ENCODE peak calls at places on chromosomes 3 and 15, in seven cellular contexts. L is WERI-Rb-1; X is Panc1; E is transverse colon; K is HCT116; Z is CD4-positive, alpha-beta T cell; W is progenitor cell of endocrine pancreas. N is an unnamed sample.

GRCh38 chr3:139520028-139520737 is 19.4 kb downstream of the RBP1 start:
- DNase-seq in K (peak), Z (no peak), L (peak), X (no peak), W (no peak), E (peak), N (no peak)

GRCh38 chr3:41296556-41296955 is 97.3 kb downstream of the CTNNB1 start:
- DNase-seq in Z (no peak), L (no peak), K (no peak), W (no peak), X (no peak), E (no peak), N (no peak)

GRCh38 chr15:41495736-41496599 is 2.3 kb downstream of the ITPKA start:
- DNase-seq in K (no peak), X (no peak), W (peak), L (no peak), Z (no peak), E (peak), N (peak)

GRCh38 chr3:22284559-22284958 is 533.5 kb upstream of the ZNF385D start:
- DNase-seq in K (no peak), L (no peak), W (no peak), E (no peak), Z (no peak), X (no peak), N (no peak)

GRCh38 chr3:58135712-58136543 is 74.8 kb downstream of the DNASE1L3 start:
- DNase-seq in E (no peak), Z (no peak), W (no peak), L (no peak), K (no peak), X (no peak), N (no peak)

GRCh38 chr3:28317438-28318022 is 31.0 kb upstream of the ZCWPW2 start:
- DNase-seq in K (peak), L (peak), E (peak), Z (no peak), X (peak), W (no peak), N (no peak)

GRCh38 chr3:67875338-67875737 is 220.9 kb upstream of the SUCLG2 start:
- DNase-seq in L (no peak), Z (no peak), W (no peak), E (no peak), X (no peak), K (no peak), N (no peak)

GRCh38 chr3:17942856-17943255 is 200.4 kb upstream of the TBC1D5 start:
- DNase-seq in L (no peak), Z (no peak), W (no peak), X (no peak), E (no peak), K (no peak), N (no peak)

GRCh38 chr3:42746455-42747450 is 26.3 kb downstream of the CCDC13 start:
- DNase-seq in W (no peak), X (no peak), L (no peak), Z (no peak), K (no peak), E (no peak), N (no peak)

GRCh38 chr3:18847583-18848197 is 300.6 kb upstream of the KCNH8 start:
- DNase-seq in E (no peak), L (no peak), Z (no peak), W (no peak), X (no peak), K (peak), N (no peak)

GRCh38 chr15:44676676-44677075 is 13.2 kb upstream of the SPG11 start:
- DNase-seq in E (no peak), Z (no peak), L (no peak), K (no peak), X (no peak), W (no peak), N (no peak)

GRCh38 chr3:45946307-45946706 is 3.0 kb downstream of the CXCR6 start:
- DNase-seq in W (no peak), Z (no peak), K (no peak), X (no peak), L (no peak), E (no peak), N (no peak)

GRCh38 chr15:53059273-53060043 is 269.3 kb upstream of the ONECUT1 start:
- DNase-seq in K (no peak), X (no peak), Z (no peak), W (no peak), L (no peak), E (no peak), N (no peak)

GRCh38 chr3:104102386-104102785 is 1264.3 kb upstream of the ALCAM start:
- DNase-seq in K (peak), W (no peak), Z (no peak), E (no peak), X (peak), L (peak), N (no peak)

GRCh38 chr3:85554153-85554552 is 595.4 kb downstream of the CADM2 start:
- DNase-seq in L (no peak), Z (no peak), X (no peak), E (no peak), K (no peak), W (no peak), N (no peak)

GRCh38 chr15:64452988-64453688 is 7.2 kb upstream of the ZNF609 start:
- DNase-seq in E (no peak), X (no peak), L (peak), Z (no peak), K (no peak), W (no peak), N (peak)

GRCh38 chr3:193768069-193768391 is 175.0 kb downstream of the OPA1 start:
- DNase-seq in Z (no peak), L (no peak), W (no peak), E (no peak), K (no peak), X (no peak), N (no peak)

GRCh38 chr3:174330303-174330702 is 528.8 kb upstream of the NAALADL2 start:
- DNase-seq in X (no peak), E (no peak), L (no peak), W (no peak), K (no peak), Z (no peak), N (no peak)

GRCh38 chr15:65089206-65089824 is 12.8 kb downstream of the KBTBD13 start:
- DNase-seq in E (no peak), K (no peak), L (no peak), Z (no peak), W (no peak), X (no peak), N (no peak)

GRCh38 chr15:29526802-29527201 is 257.2 kb upstream of the NSMCE3 start:
- DNase-seq in Z (no peak), X (no peak), L (no peak), E (no peak), K (no peak), W (no peak), N (no peak)

GRCh38 chr3:119463171-119464169 is at the start of gene TMEM39A:
- DNase-seq in L (peak), X (peak), K (peak), W (peak), E (peak), Z (peak), N (peak)
- TF ChIP-seq CTCF in L (no peak), X (no peak), K (no peak), W (peak), E (no peak), Z (no peak), N (peak)

DNA sequence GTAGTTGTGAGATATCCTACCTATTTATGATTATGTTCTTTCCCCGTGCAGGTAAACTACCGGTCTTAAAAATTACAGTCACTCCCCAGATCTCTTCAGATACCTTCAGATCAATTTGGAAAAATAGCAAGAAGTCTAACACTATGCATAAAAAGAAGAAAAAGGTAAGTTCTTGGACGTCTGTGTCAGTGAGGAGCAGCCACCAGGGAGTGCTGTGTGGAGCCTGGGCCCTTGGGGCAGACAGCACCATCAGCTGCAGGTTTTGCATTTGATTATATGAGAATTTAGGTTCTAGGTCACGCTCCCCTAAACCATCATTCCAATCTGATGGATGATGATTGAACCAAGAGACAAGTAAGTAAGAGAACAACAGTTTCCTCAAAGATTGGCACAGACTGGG is 8.9 kb upstream of the RNF7 start:
- DNase-seq in E (no peak), L (no peak), W (no peak), Z (no peak), K (no peak), X (no peak), N (no peak)
- TF ChIP-seq CTCF in E (no peak), L (no peak), W (no peak), Z (no peak), K (no peak), X (peak), N (no peak)

GRCh38 chr3:129418041-129418973 is 10.1 kb downstream of the EFCAB12 start:
- DNase-seq in Z (no peak), X (no peak), K (no peak), E (no peak), L (no peak), W (no peak), N (no peak)

GRCh38 chr3:129417354-129417753 is 11.1 kb downstream of the EFCAB12 start:
- DNase-seq in E (no peak), Z (no peak), K (no peak), W (no peak), X (no peak), L (no peak), N (no peak)

GRCh38 chr3:129421988-129422745 is 6.3 kb downstream of the EFCAB12 start:
- DNase-seq in E (no peak), W (no peak), L (no peak), X (no peak), K (no peak), Z (no peak), N (no peak)

GRCh38 chr3:129421236-129421883 is 7.1 kb downstream of the EFCAB12 start:
- DNase-seq in W (no peak), L (no peak), X (no peak), K (no peak), Z (no peak), E (no peak), N (no peak)

DNA sequence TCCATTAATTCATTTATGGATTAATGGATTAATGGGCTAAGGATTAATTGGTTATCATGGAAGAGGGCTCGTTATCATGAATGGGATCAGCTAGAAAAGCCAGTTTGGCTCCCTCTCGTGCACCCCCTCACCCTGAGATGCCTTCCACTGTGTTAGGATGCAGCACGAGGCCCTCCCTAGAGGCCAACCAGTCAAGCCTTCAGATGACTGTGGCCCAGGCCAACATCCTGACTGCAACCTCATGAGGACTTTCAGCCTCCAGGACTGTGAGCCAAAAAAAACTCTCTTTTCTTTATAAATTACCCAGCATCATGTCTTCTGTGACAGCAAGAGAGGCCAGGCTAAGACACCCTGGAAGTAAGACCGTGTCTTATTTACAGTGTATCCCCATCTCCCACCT is 9.0 kb downstream of the EFCAB12 start:
- DNase-seq in W (no peak), Z (no peak), X (no peak), K (no peak), L (no peak), E (no peak), N (no peak)
- TF ChIP-seq CTCF in W (no peak), Z (no peak), X (no peak), K (no peak), L (no peak), E (no peak), N (no peak)

GRCh38 chr3:188350956-188351355 is 197.0 kb downstream of the LPP start:
- DNase-seq in K (no peak), E (no peak), L (no peak), W (no peak), Z (no peak), X (no peak), N (no peak)

GRCh38 chr3:188348445-188349244 is 194.7 kb downstream of the LPP start:
- DNase-seq in L (no peak), X (no peak), K (peak), W (no peak), Z (no peak), E (peak), N (no peak)

GRCh38 chr3:188351648-188352047 is 197.7 kb downstream of the LPP start:
- DNase-seq in E (no peak), X (no peak), W (no peak), Z (no peak), L (no peak), K (no peak), N (no peak)

GRCh38 chr3:188349963-188350332 is 196.0 kb downstream of the LPP start:
- DNase-seq in K (no peak), Z (no peak), E (no peak), L (no peak), W (no peak), X (no peak), N (no peak)

DNA sequence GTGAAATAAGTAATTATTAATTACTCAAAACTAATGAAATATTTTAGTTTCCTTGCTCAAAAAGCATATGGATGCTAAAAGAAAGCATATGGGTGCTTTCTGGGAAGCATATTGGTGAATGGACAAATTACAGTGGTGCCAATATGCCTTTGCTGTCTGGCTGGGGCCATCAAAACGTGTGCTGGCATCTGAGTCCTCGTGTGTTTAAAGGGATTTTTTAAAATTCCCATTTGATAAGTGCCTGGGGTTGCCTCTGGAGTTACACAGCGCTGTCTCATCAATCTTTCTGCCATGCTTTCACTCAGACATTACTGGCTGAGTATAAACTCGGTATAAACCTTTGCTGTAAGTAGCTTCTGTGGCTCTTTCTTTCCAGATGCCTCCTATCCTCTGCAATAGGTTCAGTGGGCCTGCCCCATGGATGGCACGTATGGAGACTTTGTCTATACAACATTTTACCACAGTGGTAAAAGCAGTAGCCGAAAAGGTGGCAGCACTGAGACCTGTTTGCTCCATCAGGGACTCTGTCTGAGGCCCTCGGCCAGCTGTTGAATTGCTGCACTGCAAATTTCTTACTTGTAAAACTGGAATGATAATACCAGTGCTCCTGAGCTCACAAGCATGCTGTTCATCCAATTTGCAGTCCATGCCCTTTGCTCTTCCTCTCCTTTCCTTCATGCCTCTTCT is 195.5 kb downstream of the LPP start:
- DNase-seq in X (no peak), E (no peak), Z (no peak), L (no peak), K (peak), W (no peak), N (no peak)
- TF ChIP-seq CTCF in X (peak), E (no peak), Z (no peak), L (no peak), K (no peak), W (no peak), N (no peak)

GRCh38 chr3:74693216-74693615 is 78.8 kb upstream of the CNTN3 start:
- DNase-seq in W (no peak), K (no peak), Z (no peak), X (no peak), E (no peak), L (no peak), N (no peak)

GRCh38 chr3:74693696-74694393 is 79.4 kb upstream of the CNTN3 start:
- DNase-seq in X (no peak), Z (no peak), L (no peak), K (no peak), E (no peak), W (no peak), N (no peak)

DNA sequence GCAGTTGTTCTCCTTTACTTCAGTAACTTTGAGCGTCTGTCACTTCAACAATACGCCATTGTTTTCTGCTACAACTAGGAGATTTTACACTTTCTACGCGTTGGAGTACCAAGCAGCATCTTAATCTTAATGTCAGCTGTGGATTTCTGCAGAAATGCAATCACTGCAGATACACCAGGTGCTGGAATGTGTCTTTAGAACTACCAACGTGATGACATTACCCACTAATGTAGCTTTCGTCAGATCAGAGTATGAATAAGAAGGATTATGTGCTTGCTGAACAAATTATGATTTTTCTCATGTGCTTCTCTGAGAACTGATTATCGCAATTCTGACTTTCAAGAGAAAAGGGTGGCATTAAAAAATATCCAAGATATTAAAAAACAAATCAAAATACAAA is 77.5 kb upstream of the CNTN3 start:
- DNase-seq in Z (no peak), K (no peak), X (no peak), L (no peak), E (no peak), W (no peak), N (no peak)
- TF ChIP-seq CTCF in Z (no peak), K (no peak), X (no peak), L (no peak), E (no peak), W (no peak), N (no peak)

GRCh38 chr3:126927846-126928245 is 55.1 kb upstream of the PLXNA1 start:
- DNase-seq in L (peak), Z (no peak), E (no peak), K (no peak), X (no peak), W (no peak), N (no peak)
- TF ChIP-seq CTCF in L (peak), Z (no peak), E (no peak), K (no peak), X (no peak), W (no peak), N (no peak)

GRCh38 chr3:134427400-134428111 is 53.3 kb upstream of the AMOTL2 start:
- DNase-seq in K (peak), W (no peak), Z (no peak), X (peak), L (no peak), E (no peak), N (no peak)
- TF ChIP-seq CTCF in K (no peak), W (no peak), Z (no peak), X (no peak), L (no peak), E (no peak), N (no peak)

GRCh38 chr3:4978259-4978965 is 825 bp upstream of the BHLHE40 start:
- DNase-seq in W (no peak), L (peak), Z (peak), K (peak), E (peak), X (no peak), N (peak)

GRCh38 chr3:4979401-4980228 is at the start of gene BHLHE40:
- DNase-seq in L (no peak), K (no peak), E (peak), W (no peak), X (no peak), Z (peak), N (peak)

GRCh38 chr3:4978966-4979400 is 254 bp upstream of the BHLHE40 start:
- DNase-seq in X (no peak), K (peak), W (no peak), L (peak), Z (peak), E (peak), N (peak)

GRCh38 chr3:4977001-4977888 is 2.0 kb upstream of the BHLHE40 start:
- DNase-seq in L (peak), W (no peak), X (no peak), K (no peak), Z (peak), E (peak), N (no peak)

GRCh38 chr3:4977889-4978258 is 1.4 kb upstream of the BHLHE40 start:
- DNase-seq in L (no peak), E (no peak), X (no peak), K (no peak), W (no peak), Z (no peak), N (no peak)
- TF ChIP-seq CTCF in L (no peak), E (no peak), X (no peak), K (no peak), W (no peak), Z (no peak), N (no peak)

DNA sequence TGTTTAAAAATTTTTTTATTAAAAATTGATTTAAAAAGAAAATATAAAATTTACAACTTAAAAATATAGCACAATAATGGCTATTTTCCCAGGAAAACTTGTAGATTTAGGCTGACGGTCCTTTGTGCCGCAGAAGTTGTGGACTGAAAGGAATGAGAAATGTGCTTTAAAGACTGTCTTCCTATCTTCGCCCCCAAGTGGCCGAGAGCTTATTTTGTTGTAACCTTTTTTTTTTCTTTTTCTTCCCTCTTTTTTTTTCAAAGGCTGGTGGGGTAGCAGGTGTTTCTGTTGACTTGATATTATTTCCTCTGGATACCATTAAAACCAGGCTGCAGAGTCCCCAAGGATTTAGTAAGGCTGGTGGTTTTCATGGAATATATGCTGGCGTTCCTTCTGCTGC is 15.5 kb downstream of the SLC25A26 start:
- DNase-seq in Z (no peak), E (no peak), W (no peak), X (no peak), K (peak), L (no peak), N (peak)
- TF ChIP-seq CTCF in Z (no peak), E (no peak), W (peak), X (no peak), K (no peak), L (peak), N (peak)